ENCODE peak calls at places on chromosomes 16 and 17, in seven cellular contexts. J is left ventricle myocardium inferior, K is esophagus squamous epithelium, D is activated B cell treated with CpG ODN at 0.5 μM for 24 hours, Z is mammary epithelial cell, F is fibroblast of lung, P is neural crest cell. U is an unnamed sample.

GRCh38 chr17:64024781-64025731 is 4.6 kb upstream of the ICAM2 start:
- DNase-seq in J (no peak), K (no peak), P (no peak), F (no peak), Z (no peak), D (no peak), U (no peak)

GRCh38 chr17:6323626-6324356 is 111.1 kb downstream of the AIPL1 start:
- DNase-seq in J (no peak), P (no peak), K (no peak), Z (peak; percentile 8), D (no peak), F (no peak), U (no peak)

GRCh38 chr17:48907713-48908046 is 527 bp upstream of the UBE2Z start:
- DNase-seq in J (no peak), P (no peak), K (no peak), F (peak; percentile 69), Z (no peak), D (no peak), U (no peak)

GRCh38 chr16:66441586-66442375 is 14.7 kb downstream of the BEAN1 start:
- DNase-seq in F (no peak), P (no peak), K (no peak), Z (no peak), J (no peak), D (no peak), U (no peak)

GRCh38 chr17:42107597-42108576 is 4.6 kb downstream of the DHX58 start:
- DNase-seq in F (peak; percentile 30), D (peak; percentile 94), K (no peak), P (peak; percentile 90), Z (peak; percentile 50), J (peak; percentile 64), U (peak; percentile 100)

GRCh38 chr16:31529398-31530312 is 2.0 kb downstream of the AHSP start:
- DNase-seq in D (no peak), P (no peak), Z (no peak), F (no peak), J (no peak), K (no peak), U (no peak)

GRCh38 chr16:65042966-65043365 is 78.9 kb downstream of the CDH11 start:
- DNase-seq in P (no peak), D (no peak), K (no peak), F (no peak), J (no peak), Z (no peak), U (no peak)

GRCh38 chr16:53090591-53091507 is 36.1 kb downstream of the CHD9 start:
- DNase-seq in D (peak; percentile 20), F (peak; percentile 100), P (no peak), J (peak; percentile 93), Z (peak; percentile 62), K (peak; percentile 52), U (no peak)

GRCh38 chr17:18955009-18955408 is 3.0 kb downstream of the SLC5A10 start:
- DNase-seq in J (no peak), Z (no peak), P (no peak), K (no peak), D (no peak), F (no peak), U (no peak)

GRCh38 chr16:15509051-15509592 is 74.7 kb downstream of the BMERB1 start:
- DNase-seq in J (no peak), F (no peak), D (no peak), Z (peak; percentile 56), P (no peak), K (no peak), U (no peak)

GRCh38 chr16:46731691-46732555 is 16.2 kb downstream of the MYLK3 start:
- DNase-seq in P (no peak), Z (no peak), D (no peak), K (no peak), J (peak; percentile 49), F (no peak), U (no peak)

GRCh38 chr16:62805221-62805857 is 769.1 kb upstream of the CDH8 start:
- DNase-seq in F (no peak), D (no peak), J (no peak), P (no peak), K (no peak), Z (no peak), U (no peak)

GRCh38 chr16:47970291-47970931 is 185.4 kb downstream of the ABCC12 start:
- DNase-seq in K (no peak), F (peak; percentile 33), P (peak; percentile 24), J (no peak), Z (peak; percentile 60), D (no peak), U (no peak)

GRCh38 chr17:64190468-64190867 is 60.5 kb upstream of the ERN1 start:
- DNase-seq in D (no peak), P (no peak), K (no peak), F (no peak), Z (no peak), J (no peak), U (no peak)

GRCh38 chr17:49218941-49219913 is 8.7 kb downstream of the ABI3 start:
- DNase-seq in P (no peak), K (no peak), J (peak; percentile 27), D (peak; percentile 44), Z (no peak), F (no peak), U (no peak)

GRCh38 chr17:38466346-38467315 is 38.4 kb downstream of the ARHGAP23 start:
- DNase-seq in J (peak; percentile 42), P (no peak), F (no peak), D (no peak), K (no peak), Z (no peak), U (no peak)

GRCh38 chr17:8153550-8153956 is 1.3 kb upstream of the PER1 start:
- DNase-seq in J (peak; percentile 73), F (peak; percentile 98), K (no peak), D (no peak), Z (peak; percentile 94), P (no peak), U (no peak)

GRCh38 chr17:65371702-65372101 is 189.7 kb downstream of the AXIN2 start:
- DNase-seq in D (no peak), Z (no peak), F (no peak), P (no peak), J (peak; percentile 56), K (no peak), U (no peak)

GRCh38 chr16:79173101-79173500 is 427.4 kb downstream of the MAF start:
- DNase-seq in P (no peak), D (no peak), J (no peak), F (no peak), Z (no peak), K (no peak), U (no peak)

GRCh38 chr17:13209091-13209490 is 191.3 kb upstream of the ELAC2 start:
- DNase-seq in P (no peak), D (no peak), Z (no peak), K (no peak), F (peak; percentile 34), J (no peak), U (no peak)

GRCh38 chr17:10984163-10984562 is 146.3 kb upstream of the PIRT start:
- DNase-seq in P (no peak), F (no peak), Z (no peak), D (no peak), J (no peak), K (no peak), U (no peak)

GRCh38 chr17:74452027-74452840 is 14.2 kb upstream of the CD300A start:
- DNase-seq in K (no peak), J (no peak), P (no peak), D (no peak), Z (no peak), F (no peak), U (no peak)

GRCh38 chr16:3761375-3762079 is 44.2 kb upstream of the TRAP1 start:
- DNase-seq in F (no peak), P (no peak), D (no peak), Z (no peak), K (no peak), J (no peak), U (no peak)

GRCh38 chr16:88373927-88374492 is 8.7 kb upstream of the ZNF469 start:
- DNase-seq in F (no peak), P (no peak), K (no peak), J (no peak), Z (no peak), D (no peak), U (no peak)

GRCh38 chr17:1546292-1546922 is 16.2 kb downstream of the PITPNA start:
- DNase-seq in D (no peak), J (no peak), F (no peak), K (no peak), P (no peak), Z (no peak), U (no peak)

GRCh38 chr17:58702708-58703107 is 10.3 kb downstream of the RAD51C start:
- DNase-seq in K (no peak), F (no peak), J (no peak), Z (no peak), D (no peak), P (no peak), U (no peak)

GRCh38 chr16:1908081-1908633 is 10.1 kb downstream of the HS3ST6 start:
- DNase-seq in K (no peak), P (no peak), F (no peak), J (no peak), D (no peak), Z (no peak), U (no peak)

GRCh38 chr16:67773569-67774456 is 32.5 kb downstream of the RANBP10 start:
- DNase-seq in Z (no peak), K (no peak), F (peak; percentile 16), J (peak; percentile 17), P (no peak), D (no peak), U (no peak)

GRCh38 chr17:78623541-78623940 is 46.3 kb upstream of the DNAH17 start:
- DNase-seq in Z (no peak), P (no peak), F (no peak), K (no peak), D (no peak), J (no peak), U (no peak)

GRCh38 chr16:69796285-69797118 is 34.4 kb downstream of the WWP2 start:
- DNase-seq in D (no peak), J (no peak), F (peak; percentile 84), Z (peak; percentile 49), P (peak; percentile 40), K (no peak), U (peak; percentile 19)
- TF ChIP-seq CTCF in D (peak; percentile 92), J (peak; percentile 93), F (peak; percentile 84), Z (peak; percentile 90), P (peak; percentile 91), K (peak; percentile 83), U (peak; percentile 90)

DNA sequence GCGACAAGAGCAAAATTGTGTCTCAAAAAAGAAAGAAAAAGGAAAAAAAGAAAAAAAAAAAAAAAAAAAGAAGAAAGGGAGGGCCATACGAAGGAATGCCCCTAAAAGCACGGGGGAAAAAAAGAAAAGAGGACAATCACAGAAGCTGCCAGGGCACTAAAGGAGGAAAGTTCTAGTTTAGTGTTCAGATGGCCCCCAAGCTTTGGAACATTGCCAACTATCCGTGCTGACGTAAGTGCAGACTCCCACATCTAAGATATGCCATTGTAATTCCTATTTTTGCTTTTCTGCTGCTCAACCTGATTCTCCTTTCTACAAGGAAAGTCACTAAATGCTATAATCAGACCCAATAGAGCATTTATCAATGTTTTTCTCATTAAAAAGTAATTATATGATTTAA is 842.1 kb downstream of the KCNJ2 start:
- DNase-seq in P (no peak), Z (no peak), F (no peak), J (no peak), K (no peak), D (no peak), U (no peak)
- TF ChIP-seq CTCF in P (no peak), Z (no peak), F (no peak), J (no peak), K (no peak), D (no peak), U (no peak)

GRCh38 chr16:5024632-5025031 is 9.1 kb downstream of the NAGPA start:
- DNase-seq in F (peak; percentile 16), P (no peak), K (no peak), J (no peak), D (no peak), Z (peak; percentile 45), U (peak; percentile 48)
- TF ChIP-seq CTCF in F (no peak), P (peak; percentile 44), K (peak; percentile 53), J (peak; percentile 21), D (no peak), Z (peak; percentile 38), U (peak; percentile 10)

GRCh38 chr16:86302710-86303109 is 207.6 kb upstream of the FOXF1 start:
- DNase-seq in Z (no peak), D (no peak), F (no peak), P (no peak), K (no peak), J (no peak), U (no peak)
- TF ChIP-seq CTCF in Z (no peak), D (no peak), F (no peak), P (no peak), K (no peak), J (no peak), U (no peak)